ENCODE peak calls at places on chromosomes 2 and 18, in nine cellular contexts. One of them, this sample, is unnamed.

GRCh38 chr2:157182204-157182709 is 75.2 kb upstream of the GALNT5 start:
- DNase-seq in stomach: no peak
- DNase-seq in heart left ventricle: no peak
- DNase-seq in fibroblast of villous mesenchyme: peak
- DNase-seq in WTC11: no peak
- DNase-seq in retinal pigment epithelial cell: no peak
- DNase-seq in HFFc6: no peak
- DNase-seq in cardiac fibroblast: peak
- DNase-seq in B cell: no peak
- DNase-seq in this sample: no peak

GRCh38 chr2:8803658-8804379 is 33.6 kb downstream of the KIDINS220 start:
- DNase-seq in stomach: peak
- DNase-seq in heart left ventricle: peak
- DNase-seq in fibroblast of villous mesenchyme: peak
- DNase-seq in WTC11: no peak
- DNase-seq in retinal pigment epithelial cell: peak
- DNase-seq in HFFc6: peak
- DNase-seq in cardiac fibroblast: peak
- DNase-seq in B cell: no peak
- DNase-seq in this sample: peak

GRCh38 chr2:71685073-71685848 is 231.9 kb downstream of the DYSF start:
- DNase-seq in stomach: no peak
- DNase-seq in heart left ventricle: no peak
- DNase-seq in fibroblast of villous mesenchyme: no peak
- DNase-seq in WTC11: no peak
- DNase-seq in retinal pigment epithelial cell: no peak
- DNase-seq in HFFc6: no peak
- DNase-seq in cardiac fibroblast: no peak
- DNase-seq in B cell: no peak
- DNase-seq in this sample: no peak

GRCh38 chr2:149562304-149562703 is 25.3 kb downstream of the MMADHC start:
- DNase-seq in stomach: no peak
- DNase-seq in heart left ventricle: no peak
- DNase-seq in fibroblast of villous mesenchyme: peak
- DNase-seq in WTC11: no peak
- DNase-seq in retinal pigment epithelial cell: peak
- DNase-seq in HFFc6: peak
- DNase-seq in cardiac fibroblast: peak
- DNase-seq in B cell: no peak
- DNase-seq in this sample: no peak

GRCh38 chr2:109331864-109332848 is 203.2 kb downstream of the SH3RF3 start:
- DNase-seq in stomach: peak
- DNase-seq in heart left ventricle: peak
- DNase-seq in fibroblast of villous mesenchyme: peak
- DNase-seq in WTC11: peak
- DNase-seq in retinal pigment epithelial cell: no peak
- DNase-seq in HFFc6: peak
- DNase-seq in cardiac fibroblast: peak
- DNase-seq in B cell: no peak
- DNase-seq in this sample: no peak

GRCh38 chr18:21391074-21391673 is 149.1 kb downstream of the GREB1L start:
- DNase-seq in stomach: no peak
- DNase-seq in heart left ventricle: no peak
- DNase-seq in fibroblast of villous mesenchyme: peak
- DNase-seq in WTC11: no peak
- DNase-seq in retinal pigment epithelial cell: peak
- DNase-seq in HFFc6: peak
- DNase-seq in cardiac fibroblast: peak
- DNase-seq in B cell: no peak
- DNase-seq in this sample: no peak

GRCh38 chr2:64318476-64318748 is 135.6 kb upstream of the LGALSL start:
- DNase-seq in stomach: no peak
- DNase-seq in heart left ventricle: no peak
- DNase-seq in fibroblast of villous mesenchyme: no peak
- DNase-seq in WTC11: no peak
- DNase-seq in retinal pigment epithelial cell: no peak
- DNase-seq in HFFc6: no peak
- DNase-seq in cardiac fibroblast: no peak
- DNase-seq in B cell: no peak
- DNase-seq in this sample: no peak

GRCh38 chr2:47721296-47721695 is 61.6 kb upstream of the MSH6 start:
- DNase-seq in stomach: no peak
- DNase-seq in heart left ventricle: no peak
- DNase-seq in fibroblast of villous mesenchyme: no peak
- DNase-seq in WTC11: no peak
- DNase-seq in retinal pigment epithelial cell: no peak
- DNase-seq in HFFc6: no peak
- DNase-seq in cardiac fibroblast: no peak
- DNase-seq in B cell: no peak
- DNase-seq in this sample: no peak

GRCh38 chr2:131577812-131578211 is 50.1 kb downstream of the CCDC74A start:
- DNase-seq in stomach: no peak
- DNase-seq in heart left ventricle: no peak
- DNase-seq in fibroblast of villous mesenchyme: no peak
- DNase-seq in WTC11: no peak
- DNase-seq in retinal pigment epithelial cell: no peak
- DNase-seq in HFFc6: no peak
- DNase-seq in cardiac fibroblast: no peak
- DNase-seq in B cell: no peak
- DNase-seq in this sample: no peak

GRCh38 chr2:12637754-12638153 is 79.0 kb upstream of the TRIB2 start:
- DNase-seq in stomach: no peak
- DNase-seq in heart left ventricle: no peak
- DNase-seq in fibroblast of villous mesenchyme: no peak
- DNase-seq in WTC11: no peak
- DNase-seq in retinal pigment epithelial cell: no peak
- DNase-seq in HFFc6: peak
- DNase-seq in cardiac fibroblast: peak
- DNase-seq in B cell: no peak
- DNase-seq in this sample: no peak

GRCh38 chr2:138711812-138712211 is 68.4 kb downstream of the NXPH2 start:
- DNase-seq in stomach: no peak
- DNase-seq in heart left ventricle: no peak
- DNase-seq in fibroblast of villous mesenchyme: no peak
- DNase-seq in WTC11: no peak
- DNase-seq in retinal pigment epithelial cell: no peak
- DNase-seq in HFFc6: no peak
- DNase-seq in cardiac fibroblast: no peak
- DNase-seq in B cell: no peak
- DNase-seq in this sample: no peak

DNA sequence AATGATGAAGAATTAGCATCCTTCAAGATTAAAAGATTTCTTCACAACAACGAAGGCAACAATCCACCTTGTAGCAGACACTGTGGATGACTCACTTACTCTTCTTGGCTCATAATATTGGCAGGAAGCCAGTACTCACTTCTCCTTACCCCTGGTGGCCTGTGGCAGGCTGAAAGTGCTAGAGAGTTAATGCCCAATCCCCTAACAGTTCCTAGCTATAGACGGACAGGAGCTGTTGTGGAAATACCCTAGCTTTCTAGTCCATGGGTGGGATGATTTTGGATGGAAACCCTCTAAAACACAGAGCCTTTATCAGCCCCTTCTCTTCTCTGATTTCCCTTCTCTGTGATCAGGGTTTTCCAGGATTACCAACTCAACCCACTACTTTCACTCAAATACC is 128.6 kb upstream of the NYAP2 start:
- DNase-seq in stomach: no peak
- DNase-seq in heart left ventricle: no peak
- DNase-seq in fibroblast of villous mesenchyme: peak
- DNase-seq in WTC11: no peak
- DNase-seq in retinal pigment epithelial cell: peak
- DNase-seq in HFFc6: peak
- DNase-seq in cardiac fibroblast: peak
- DNase-seq in B cell: peak
- DNase-seq in this sample: peak
- TF ChIP-seq CTCF in stomach: no peak
- TF ChIP-seq CTCF in heart left ventricle: no peak
- TF ChIP-seq CTCF in fibroblast of villous mesenchyme: no peak
- TF ChIP-seq CTCF in WTC11: no peak
- TF ChIP-seq CTCF in retinal pigment epithelial cell: peak
- TF ChIP-seq CTCF in HFFc6: no peak
- TF ChIP-seq CTCF in cardiac fibroblast: peak
- TF ChIP-seq CTCF in B cell: no peak
- TF ChIP-seq CTCF in this sample: no peak

DNA sequence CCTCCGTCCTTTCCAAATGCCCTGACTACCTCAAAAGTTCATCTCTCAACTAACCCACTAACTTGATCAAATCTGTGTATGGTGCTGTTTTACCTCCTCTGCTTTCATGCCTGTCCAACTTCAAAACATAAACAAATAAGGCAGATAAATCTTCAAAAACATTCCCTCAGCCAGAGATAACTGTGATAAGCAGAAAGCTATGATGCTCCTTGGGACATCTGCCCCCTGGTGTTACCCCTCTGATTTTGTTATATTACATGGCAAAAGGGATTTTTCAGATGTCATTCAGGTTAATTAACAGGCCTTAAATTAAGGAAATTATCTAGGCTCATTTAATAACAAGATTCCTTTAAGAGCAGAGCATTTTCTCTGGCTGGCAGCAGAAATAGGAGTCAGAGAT is 810.8 kb upstream of the CHAC2 start:
- DNase-seq in stomach: no peak
- DNase-seq in heart left ventricle: no peak
- DNase-seq in fibroblast of villous mesenchyme: no peak
- DNase-seq in WTC11: no peak
- DNase-seq in retinal pigment epithelial cell: no peak
- DNase-seq in HFFc6: no peak
- DNase-seq in cardiac fibroblast: no peak
- DNase-seq in B cell: no peak
- DNase-seq in this sample: no peak
- TF ChIP-seq CTCF in stomach: no peak
- TF ChIP-seq CTCF in heart left ventricle: no peak
- TF ChIP-seq CTCF in fibroblast of villous mesenchyme: peak
- TF ChIP-seq CTCF in WTC11: no peak
- TF ChIP-seq CTCF in retinal pigment epithelial cell: peak
- TF ChIP-seq CTCF in HFFc6: peak
- TF ChIP-seq CTCF in cardiac fibroblast: no peak
- TF ChIP-seq CTCF in B cell: no peak
- TF ChIP-seq CTCF in this sample: no peak

GRCh38 chr2:155389224-155389623 is 690.7 kb downstream of the KCNJ3 start:
- DNase-seq in stomach: no peak
- DNase-seq in heart left ventricle: no peak
- DNase-seq in fibroblast of villous mesenchyme: no peak
- DNase-seq in WTC11: no peak
- DNase-seq in retinal pigment epithelial cell: no peak
- DNase-seq in HFFc6: no peak
- DNase-seq in cardiac fibroblast: no peak
- DNase-seq in B cell: no peak
- DNase-seq in this sample: no peak

GRCh38 chr2:155393406-155393805 is 694.9 kb downstream of the KCNJ3 start:
- DNase-seq in stomach: no peak
- DNase-seq in heart left ventricle: no peak
- DNase-seq in fibroblast of villous mesenchyme: no peak
- DNase-seq in WTC11: no peak
- DNase-seq in retinal pigment epithelial cell: no peak
- DNase-seq in HFFc6: no peak
- DNase-seq in cardiac fibroblast: no peak
- DNase-seq in B cell: no peak
- DNase-seq in this sample: no peak

GRCh38 chr2:155391613-155392012 is 693.1 kb downstream of the KCNJ3 start:
- DNase-seq in stomach: no peak
- DNase-seq in heart left ventricle: no peak
- DNase-seq in fibroblast of villous mesenchyme: no peak
- DNase-seq in WTC11: no peak
- DNase-seq in retinal pigment epithelial cell: no peak
- DNase-seq in HFFc6: no peak
- DNase-seq in cardiac fibroblast: no peak
- DNase-seq in B cell: no peak
- DNase-seq in this sample: no peak
- TF ChIP-seq CTCF in stomach: no peak
- TF ChIP-seq CTCF in heart left ventricle: no peak
- TF ChIP-seq CTCF in fibroblast of villous mesenchyme: no peak
- TF ChIP-seq CTCF in WTC11: no peak
- TF ChIP-seq CTCF in retinal pigment epithelial cell: no peak
- TF ChIP-seq CTCF in HFFc6: no peak
- TF ChIP-seq CTCF in cardiac fibroblast: no peak
- TF ChIP-seq CTCF in B cell: no peak
- TF ChIP-seq CTCF in this sample: no peak

GRCh38 chr2:222318026-222318711 is 19.4 kb upstream of the PAX3 start:
- DNase-seq in stomach: peak
- DNase-seq in heart left ventricle: no peak
- DNase-seq in fibroblast of villous mesenchyme: peak
- DNase-seq in WTC11: peak
- DNase-seq in retinal pigment epithelial cell: peak
- DNase-seq in HFFc6: peak
- DNase-seq in cardiac fibroblast: peak
- DNase-seq in B cell: no peak
- DNase-seq in this sample: peak

GRCh38 chr2:222319576-222320440 is 21.0 kb upstream of the PAX3 start:
- DNase-seq in stomach: no peak
- DNase-seq in heart left ventricle: no peak
- DNase-seq in fibroblast of villous mesenchyme: no peak
- DNase-seq in WTC11: peak
- DNase-seq in retinal pigment epithelial cell: no peak
- DNase-seq in HFFc6: no peak
- DNase-seq in cardiac fibroblast: no peak
- DNase-seq in B cell: no peak
- DNase-seq in this sample: peak

GRCh38 chr2:222322241-222322640 is 23.4 kb upstream of the PAX3 start:
- DNase-seq in stomach: no peak
- DNase-seq in heart left ventricle: no peak
- DNase-seq in fibroblast of villous mesenchyme: no peak
- DNase-seq in WTC11: no peak
- DNase-seq in retinal pigment epithelial cell: no peak
- DNase-seq in HFFc6: no peak
- DNase-seq in cardiac fibroblast: no peak
- DNase-seq in B cell: no peak
- DNase-seq in this sample: no peak

GRCh38 chr2:222320441-222321395 is 21.9 kb upstream of the PAX3 start:
- DNase-seq in stomach: no peak
- DNase-seq in heart left ventricle: no peak
- DNase-seq in fibroblast of villous mesenchyme: no peak
- DNase-seq in WTC11: no peak
- DNase-seq in retinal pigment epithelial cell: no peak
- DNase-seq in HFFc6: no peak
- DNase-seq in cardiac fibroblast: no peak
- DNase-seq in B cell: no peak
- DNase-seq in this sample: no peak

DNA sequence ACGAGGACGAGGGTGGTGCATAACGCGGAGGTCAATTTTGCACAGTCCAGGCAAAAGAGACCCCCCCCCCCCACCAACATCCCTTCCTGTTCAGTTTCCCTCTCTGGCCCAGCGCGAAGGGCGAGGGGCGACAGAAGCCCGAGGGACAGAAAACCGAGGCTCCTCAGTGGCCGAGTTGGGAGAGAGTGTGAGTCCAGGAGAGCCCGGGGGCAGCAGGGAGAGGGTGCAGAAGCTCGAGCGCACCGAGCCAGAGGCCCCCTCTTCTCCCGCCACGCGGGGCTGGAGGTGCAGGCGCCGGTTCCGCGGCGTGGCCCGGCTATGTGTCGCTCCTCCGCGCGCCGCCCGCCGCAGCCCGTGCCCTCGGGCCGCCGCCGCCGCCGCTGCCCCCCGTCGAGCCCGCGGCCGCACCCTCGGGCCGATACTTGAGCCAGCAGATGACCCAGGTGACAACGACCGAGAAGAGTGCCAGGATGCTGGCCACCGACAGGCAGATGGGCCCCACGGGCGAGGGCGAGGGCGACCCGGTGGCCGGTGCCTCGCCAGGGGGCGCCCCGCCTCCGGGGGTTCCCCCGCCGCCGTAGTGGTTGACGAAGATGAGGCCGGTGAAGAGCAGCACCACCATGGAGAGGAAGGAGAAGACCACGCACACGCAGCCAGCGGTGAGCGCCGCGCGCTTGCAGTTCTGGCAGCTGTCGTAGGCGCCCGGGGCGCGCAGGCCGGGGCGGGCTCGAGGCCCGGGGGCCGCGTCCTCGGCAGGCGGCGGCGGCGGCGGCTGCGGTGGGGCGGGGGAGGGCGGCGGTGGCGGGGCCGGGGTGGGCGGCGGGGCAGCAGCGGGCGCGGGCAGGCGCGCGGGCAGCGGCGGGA is 20.1 kb upstream of the PAX3 start:
- DNase-seq in stomach: no peak
- DNase-seq in heart left ventricle: no peak
- DNase-seq in fibroblast of villous mesenchyme: peak
- DNase-seq in WTC11: peak
- DNase-seq in retinal pigment epithelial cell: no peak
- DNase-seq in HFFc6: no peak
- DNase-seq in cardiac fibroblast: no peak
- DNase-seq in B cell: peak
- DNase-seq in this sample: peak
- TF ChIP-seq CTCF in stomach: no peak
- TF ChIP-seq CTCF in heart left ventricle: peak
- TF ChIP-seq CTCF in fibroblast of villous mesenchyme: peak
- TF ChIP-seq CTCF in WTC11: no peak
- TF ChIP-seq CTCF in retinal pigment epithelial cell: no peak
- TF ChIP-seq CTCF in HFFc6: peak
- TF ChIP-seq CTCF in cardiac fibroblast: peak
- TF ChIP-seq CTCF in B cell: no peak
- TF ChIP-seq CTCF in this sample: peak